ENCODE peak calls at places on chromosomes 16 and 17, in four cellular contexts. Q is GM12878, V is K562, M is H1. A is an unnamed sample. For H3K4me1, the result is how much of the 10 kb centered on the place peaks cover.

GRCh38 chr17:80694992-80695912 is 150.6 kb downstream of the RPTOR start:
- DNase-seq in Q (no peak), V (no peak), M (no peak), A (peak)

GRCh38 chr17:78883090-78883532 is 19.9 kb downstream of the CEP295NL start:
- DNase-seq in Q (no peak), V (peak), M (no peak), A (peak)

GRCh38 chr17:5126719-5127488 is 11.1 kb downstream of the USP6 start:
- DNase-seq in Q (no peak), V (no peak), M (no peak), A (no peak)

GRCh38 chr16:7268182-7268581 is 64.5 kb upstream of the RBFOX1 start:
- DNase-seq in Q (no peak), V (peak), M (peak), A (peak)

GRCh38 chr17:33055171-33055611 is 63.5 kb downstream of the SPACA3 start:
- DNase-seq in Q (no peak), V (no peak), M (no peak), A (no peak)

GRCh38 chr17:9132944-9133610 is 111.8 kb downstream of the NTN1 start:
- DNase-seq in Q (no peak), V (no peak), M (no peak), A (no peak)

GRCh38 chr16:24700549-24701392 is 28.7 kb upstream of the TNRC6A start:
- DNase-seq in Q (no peak), V (no peak), M (peak), A (peak)

GRCh38 chr17:73304971-73305786 is 6.6 kb downstream of the CDC42EP4 start:
- DNase-seq in Q (no peak), V (peak), M (no peak), A (no peak)

GRCh38 chr17:78231991-78232759 is 744 bp downstream of the TMEM235 start:
- DNase-seq in Q (no peak), V (no peak), M (no peak), A (no peak)

GRCh38 chr16:66290431-66290830 is 76.1 kb upstream of the CDH5 start:
- DNase-seq in Q (no peak), V (no peak), M (no peak), A (no peak)

GRCh38 chr16:83441523-83441922 is 366.3 kb upstream of the HSBP1 start:
- DNase-seq in Q (no peak), V (no peak), M (no peak), A (no peak)

GRCh38 chr17:55321507-55322064 is 56.8 kb downstream of the HLF start:
- DNase-seq in Q (no peak), V (no peak), M (no peak), A (no peak)

GRCh38 chr17:48352630-48353029 is 77.4 kb downstream of the SKAP1 start:
- DNase-seq in Q (no peak), V (no peak), M (no peak), A (no peak)

GRCh38 chr17:2292100-2292499 is 11.5 kb downstream of the SMG6 start:
- DNase-seq in Q (no peak), V (no peak), M (no peak), A (no peak)

GRCh38 chr17:33055746-33056145 is 64.1 kb downstream of the SPACA3 start:
- DNase-seq in Q (no peak), V (no peak), M (no peak), A (no peak)

GRCh38 chr16:57639172-57639571 is 10.7 kb downstream of the ADGRG1 start:
- DNase-seq in Q (no peak), V (peak), M (no peak), A (no peak)

GRCh38 chr17:41967141-41967920 is 736 bp downstream of the CNP start:
- DNase-seq in Q (no peak), V (peak), M (no peak), A (peak)

GRCh38 chr17:76274559-76274956 is 9.4 kb downstream of the UBALD2 start:
- DNase-seq in Q (no peak), V (no peak), M (no peak), A (no peak)

GRCh38 chr17:76275382-76276068 is 10.4 kb downstream of the UBALD2 start:
- DNase-seq in Q (no peak), V (no peak), M (no peak), A (no peak)

GRCh38 chr17:76272541-76273434 is 7.6 kb downstream of the UBALD2 start:
- DNase-seq in Q (no peak), V (no peak), M (no peak), A (no peak)

GRCh38 chr17:76273435-76273921 is 8.3 kb downstream of the UBALD2 start:
- DNase-seq in Q (no peak), V (no peak), M (no peak), A (no peak)

GRCh38 chr17:76273923-76274558 is 8.9 kb downstream of the UBALD2 start:
- DNase-seq in Q (no peak), V (no peak), M (no peak), A (no peak)
- TF ChIP-seq BRCA1 in Q (no peak), V (no peak), M (no peak), A (no peak)

GRCh38 chr16:88341551-88342290 is 41.0 kb upstream of the ZNF469 start:
- DNase-seq in Q (no peak), V (no peak), M (no peak), A (no peak)

GRCh38 chr16:88340755-88341150 is 42.0 kb upstream of the ZNF469 start:
- DNase-seq in Q (no peak), V (no peak), M (no peak), A (no peak)

GRCh38 chr16:88338896-88339295 is 43.9 kb upstream of the ZNF469 start:
- DNase-seq in Q (no peak), V (no peak), M (no peak), A (no peak)

GRCh38 chr16:88338111-88338510 is 44.6 kb upstream of the ZNF469 start:
- DNase-seq in Q (no peak), V (no peak), M (no peak), A (no peak)

DNA sequence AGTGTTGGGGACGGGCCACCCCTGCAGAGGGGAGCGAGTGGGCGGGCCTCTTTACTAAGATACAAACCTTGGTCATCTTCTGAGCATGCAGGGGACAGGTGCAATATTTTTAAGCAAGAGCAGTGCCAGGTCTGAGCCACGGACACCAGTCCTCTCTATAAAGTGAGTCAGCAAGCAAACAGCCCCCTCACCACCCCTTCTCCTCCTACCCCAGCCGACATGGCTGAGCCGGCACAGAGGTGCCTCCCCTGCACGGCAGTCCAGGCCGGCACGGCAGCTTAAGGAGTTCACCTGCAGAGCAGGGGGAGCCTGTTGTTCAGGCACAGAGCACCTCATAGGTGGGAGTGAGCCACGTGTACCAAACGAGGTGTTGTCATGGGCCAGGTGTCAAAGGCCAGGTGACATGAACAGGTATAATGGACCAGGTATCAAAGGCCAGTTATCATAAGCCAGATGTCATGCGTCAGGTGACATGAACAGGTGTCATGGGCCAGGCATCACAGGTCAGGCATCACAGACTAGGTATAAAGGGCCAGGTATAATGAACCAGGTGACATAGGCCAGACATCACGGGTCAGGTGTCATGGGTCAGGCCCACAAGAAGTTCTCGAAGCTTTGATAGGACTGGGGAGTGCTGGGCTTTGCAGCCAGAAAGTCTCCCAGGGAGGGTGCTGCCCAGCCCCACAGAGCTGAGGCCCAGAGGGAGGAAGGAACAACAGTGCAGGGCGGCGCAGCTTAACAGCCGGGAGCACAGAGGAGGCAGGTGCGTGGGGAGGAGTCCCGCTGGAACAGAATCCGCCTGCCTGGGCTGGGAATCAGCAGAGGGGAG is 42.6 kb upstream of the ZNF469 start:
- DNase-seq in Q (no peak), V (no peak), M (no peak), A (no peak)
- H3K4me1 ChIP-seq in Q (under half), V (under half), M (under half), A (under half)

DNA sequence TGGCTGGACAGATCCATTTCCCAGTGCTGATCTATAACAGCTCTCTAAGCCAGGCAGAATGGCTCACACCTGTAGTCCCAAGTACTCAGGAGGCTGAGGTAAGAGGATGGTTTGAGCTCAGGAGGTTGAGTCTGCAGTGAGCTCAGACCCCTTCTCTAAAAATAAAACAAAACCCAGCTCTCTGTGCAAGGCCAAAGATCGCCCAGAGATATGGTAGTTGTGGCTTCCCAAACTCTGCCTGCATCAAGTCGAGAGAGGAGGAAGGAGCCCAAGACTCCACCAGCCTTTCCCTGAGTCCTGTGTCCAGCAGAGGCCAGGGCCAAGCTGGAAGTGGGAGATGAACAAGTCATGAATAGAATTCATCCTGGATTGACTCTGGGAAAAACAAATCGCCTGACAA is 88.8 kb downstream of the TMEM132E start:
- DNase-seq in Q (no peak), V (no peak), M (no peak), A (no peak)
- TF ChIP-seq HDAC6 in Q (no peak), V (no peak), M (no peak), A (no peak)

GRCh38 chr17:40551874-40552768 is 13.2 kb downstream of the CCR7 start:
- DNase-seq in Q (no peak), V (no peak), M (no peak), A (peak)
- TF ChIP-seq BRCA1 in Q (peak), V (no peak), M (no peak), A (no peak)

DNA sequence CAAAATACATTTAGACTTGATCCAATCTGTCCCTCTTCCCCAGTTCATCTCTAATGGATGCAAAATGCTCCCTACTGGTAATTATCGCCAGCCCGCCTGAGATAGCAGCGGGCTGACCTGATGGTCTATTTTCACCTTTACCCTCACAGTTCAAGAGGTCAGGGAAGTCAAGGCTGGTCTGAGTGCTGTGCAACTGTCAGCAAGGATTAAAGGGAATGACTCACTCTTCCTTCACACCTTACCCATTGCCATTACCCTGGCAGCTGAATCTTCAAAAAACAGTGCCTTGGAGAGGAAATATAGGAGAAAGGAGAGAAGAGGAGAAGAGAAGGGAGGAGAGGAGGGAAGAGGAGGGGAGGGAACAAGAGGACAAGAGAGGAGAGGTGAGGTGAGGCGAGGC is 36.3 kb downstream of the GRB7 start:
- DNase-seq in Q (no peak), V (no peak), M (no peak), A (no peak)
- H3K4me1 ChIP-seq in Q (half or more), V (under half), M (under half), A (under half)

GRCh38 chr17:30570596-30571265 is 93.5 kb downstream of the GOSR1 start:
- DNase-seq in Q (no peak), V (no peak), M (no peak), A (no peak)
- TF ChIP-seq HDAC6 in Q (no peak), V (no peak), M (no peak), A (no peak)

A was measured in HepG2.